ENCODE peak calls at places on chromosome 22, in four cellular contexts. One of them, this sample, is unnamed. For H3K36me3, the result is how much of the 10 kb centered on the place peaks cover.

GRCh38 chr22:29011868-29012428 is 49.7 kb downstream of the C22orf31 start:
- DNase-seq in lower lobe of right lung: no peak
- DNase-seq in heart right ventricle: no peak
- DNase-seq in thoracic aorta: no peak
- DNase-seq in this sample: no peak

GRCh38 chr22:24985824-24986214 is 33.3 kb downstream of the KIAA1671 start:
- DNase-seq in lower lobe of right lung: no peak
- DNase-seq in heart right ventricle: peak
- DNase-seq in thoracic aorta: no peak
- DNase-seq in this sample: peak

GRCh38 chr22:32018056-32018455 is 25.0 kb upstream of the SLC5A1 start:
- DNase-seq in lower lobe of right lung: no peak
- DNase-seq in heart right ventricle: no peak
- DNase-seq in thoracic aorta: no peak
- DNase-seq in this sample: no peak

GRCh38 chr22:30178180-30179126 is 68.1 kb downstream of the LIF start:
- DNase-seq in lower lobe of right lung: no peak
- DNase-seq in heart right ventricle: no peak
- DNase-seq in thoracic aorta: no peak
- DNase-seq in this sample: no peak

GRCh38 chr22:31085493-31085824 is 4.3 kb downstream of the SMTN start:
- DNase-seq in lower lobe of right lung: no peak
- DNase-seq in heart right ventricle: peak
- DNase-seq in thoracic aorta: no peak
- DNase-seq in this sample: peak

GRCh38 chr22:43890901-43891331 is 897 bp downstream of the PNPLA5 start:
- DNase-seq in lower lobe of right lung: no peak
- DNase-seq in heart right ventricle: no peak
- DNase-seq in thoracic aorta: no peak
- DNase-seq in this sample: no peak

GRCh38 chr22:49487950-49488349 is 339.7 kb downstream of the BRD1 start:
- DNase-seq in lower lobe of right lung: no peak
- DNase-seq in heart right ventricle: no peak
- DNase-seq in thoracic aorta: no peak
- DNase-seq in this sample: no peak

GRCh38 chr22:31093090-31093850 is 12.2 kb downstream of the SMTN start:
- DNase-seq in lower lobe of right lung: no peak
- DNase-seq in heart right ventricle: peak
- DNase-seq in thoracic aorta: no peak
- DNase-seq in this sample: peak

GRCh38 chr22:25069758-25070461 is 117.4 kb downstream of the KIAA1671 start:
- DNase-seq in lower lobe of right lung: no peak
- DNase-seq in heart right ventricle: no peak
- DNase-seq in thoracic aorta: no peak
- DNase-seq in this sample: peak

GRCh38 chr22:23803001-23803819 is 16.4 kb downstream of the SMARCB1 start:
- DNase-seq in lower lobe of right lung: peak
- DNase-seq in heart right ventricle: no peak
- DNase-seq in thoracic aorta: no peak
- DNase-seq in this sample: no peak

GRCh38 chr22:50627452-50627913 is 469 bp downstream of the ARSA start:
- DNase-seq in lower lobe of right lung: no peak
- DNase-seq in heart right ventricle: no peak
- DNase-seq in thoracic aorta: no peak
- DNase-seq in this sample: no peak

GRCh38 chr22:35631597-35631996 is 14.5 kb upstream of the MB start:
- DNase-seq in lower lobe of right lung: peak
- DNase-seq in heart right ventricle: no peak
- DNase-seq in thoracic aorta: no peak
- DNase-seq in this sample: no peak

GRCh38 chr22:48694296-48694883 is 1133.3 kb downstream of the BRD1 start:
- DNase-seq in lower lobe of right lung: peak
- DNase-seq in heart right ventricle: no peak
- DNase-seq in thoracic aorta: no peak
- DNase-seq in this sample: no peak

GRCh38 chr22:37173709-37174108 is 14.3 kb downstream of the C1QTNF6 start:
- DNase-seq in lower lobe of right lung: peak
- DNase-seq in heart right ventricle: no peak
- DNase-seq in thoracic aorta: no peak
- DNase-seq in this sample: peak

GRCh38 chr22:37169947-37170688 is 17.9 kb downstream of the C1QTNF6 start:
- DNase-seq in lower lobe of right lung: peak
- DNase-seq in heart right ventricle: no peak
- DNase-seq in thoracic aorta: no peak
- DNase-seq in this sample: peak

GRCh38 chr22:37169412-37169811 is 18.6 kb downstream of the C1QTNF6 start:
- DNase-seq in lower lobe of right lung: peak
- DNase-seq in heart right ventricle: no peak
- DNase-seq in thoracic aorta: no peak
- DNase-seq in this sample: peak

GRCh38 chr22:37172266-37173245 is 15.5 kb downstream of the C1QTNF6 start:
- DNase-seq in lower lobe of right lung: peak
- DNase-seq in heart right ventricle: no peak
- DNase-seq in thoracic aorta: no peak
- DNase-seq in this sample: peak

GRCh38 chr22:37171662-37172061 is 16.4 kb downstream of the C1QTNF6 start:
- DNase-seq in lower lobe of right lung: no peak
- DNase-seq in heart right ventricle: no peak
- DNase-seq in thoracic aorta: no peak
- DNase-seq in this sample: no peak
- H3K27ac ChIP-seq in lower lobe of right lung: no peak
- H3K27ac ChIP-seq in heart right ventricle: no peak
- H3K27ac ChIP-seq in thoracic aorta: no peak
- H3K27ac ChIP-seq in this sample: no peak

GRCh38 chr22:46286941-46287872 is 9.5 kb upstream of the GTSE1 start:
- DNase-seq in lower lobe of right lung: no peak
- DNase-seq in heart right ventricle: no peak
- DNase-seq in thoracic aorta: no peak
- DNase-seq in this sample: no peak
- H3K36me3 ChIP-seq in lower lobe of right lung: half or more
- H3K36me3 ChIP-seq in heart right ventricle: under half
- H3K36me3 ChIP-seq in thoracic aorta: half or more
- H3K36me3 ChIP-seq in this sample: under half

GRCh38 chr22:33699176-33699575 is 221.1 kb downstream of the LARGE1 start:
- DNase-seq in lower lobe of right lung: no peak
- DNase-seq in heart right ventricle: no peak
- DNase-seq in thoracic aorta: no peak
- DNase-seq in this sample: no peak

GRCh38 chr22:33697640-33698039 is 222.6 kb downstream of the LARGE1 start:
- DNase-seq in lower lobe of right lung: no peak
- DNase-seq in heart right ventricle: no peak
- DNase-seq in thoracic aorta: no peak
- DNase-seq in this sample: no peak
- TF ChIP-seq CTCF in lower lobe of right lung: no peak
- TF ChIP-seq CTCF in heart right ventricle: no peak
- TF ChIP-seq CTCF in thoracic aorta: no peak
- TF ChIP-seq CTCF in this sample: no peak

DNA sequence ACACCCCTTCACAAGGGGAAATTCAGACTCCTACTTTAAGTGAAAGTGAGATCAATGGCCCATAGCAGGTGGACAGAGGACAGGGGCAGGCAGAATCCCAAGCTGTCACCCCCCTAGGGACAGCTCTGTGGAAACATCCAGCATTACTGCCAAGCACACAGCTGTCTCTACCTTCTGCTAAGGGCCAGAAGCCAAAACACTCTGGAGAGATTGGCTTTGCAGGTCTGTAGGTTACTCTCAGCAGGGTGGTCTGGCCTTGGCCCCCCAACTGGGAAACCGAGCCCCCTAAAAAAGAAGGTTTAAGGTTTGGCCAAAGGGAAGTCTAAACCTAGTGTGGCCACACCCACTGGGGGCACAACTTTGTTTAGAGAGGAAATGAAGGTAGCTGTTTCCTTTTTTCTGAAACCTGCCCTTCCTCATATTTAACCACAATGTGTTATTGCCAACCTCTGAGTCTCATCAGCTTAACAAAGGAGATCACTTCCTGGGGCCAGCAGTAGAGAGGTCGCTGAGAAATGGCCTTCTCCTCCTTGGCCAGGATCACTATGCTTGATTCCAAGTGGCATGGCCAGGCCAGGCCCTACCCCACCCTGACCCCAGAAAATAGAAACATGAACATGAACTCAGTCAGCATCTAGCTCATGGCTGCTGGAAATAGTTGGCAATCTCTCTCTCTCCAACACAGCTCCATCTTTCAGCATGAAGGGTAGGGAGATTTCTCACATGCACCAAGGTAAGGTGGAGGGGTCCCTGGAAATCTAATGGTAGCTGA is 25.9 kb upstream of the SCARF2 start:
- DNase-seq in lower lobe of right lung: no peak
- DNase-seq in heart right ventricle: no peak
- DNase-seq in thoracic aorta: no peak
- DNase-seq in this sample: no peak
- H3K27ac ChIP-seq in lower lobe of right lung: peak
- H3K27ac ChIP-seq in heart right ventricle: peak
- H3K27ac ChIP-seq in thoracic aorta: no peak
- H3K27ac ChIP-seq in this sample: no peak

GRCh38 chr22:19567383-19568009 is 43.3 kb upstream of the CLDN5 start:
- DNase-seq in lower lobe of right lung: no peak
- DNase-seq in heart right ventricle: no peak
- DNase-seq in thoracic aorta: no peak
- DNase-seq in this sample: no peak
- H3K36me3 ChIP-seq in lower lobe of right lung: under half
- H3K36me3 ChIP-seq in heart right ventricle: under half
- H3K36me3 ChIP-seq in thoracic aorta: under half
- H3K36me3 ChIP-seq in this sample: under half

DNA sequence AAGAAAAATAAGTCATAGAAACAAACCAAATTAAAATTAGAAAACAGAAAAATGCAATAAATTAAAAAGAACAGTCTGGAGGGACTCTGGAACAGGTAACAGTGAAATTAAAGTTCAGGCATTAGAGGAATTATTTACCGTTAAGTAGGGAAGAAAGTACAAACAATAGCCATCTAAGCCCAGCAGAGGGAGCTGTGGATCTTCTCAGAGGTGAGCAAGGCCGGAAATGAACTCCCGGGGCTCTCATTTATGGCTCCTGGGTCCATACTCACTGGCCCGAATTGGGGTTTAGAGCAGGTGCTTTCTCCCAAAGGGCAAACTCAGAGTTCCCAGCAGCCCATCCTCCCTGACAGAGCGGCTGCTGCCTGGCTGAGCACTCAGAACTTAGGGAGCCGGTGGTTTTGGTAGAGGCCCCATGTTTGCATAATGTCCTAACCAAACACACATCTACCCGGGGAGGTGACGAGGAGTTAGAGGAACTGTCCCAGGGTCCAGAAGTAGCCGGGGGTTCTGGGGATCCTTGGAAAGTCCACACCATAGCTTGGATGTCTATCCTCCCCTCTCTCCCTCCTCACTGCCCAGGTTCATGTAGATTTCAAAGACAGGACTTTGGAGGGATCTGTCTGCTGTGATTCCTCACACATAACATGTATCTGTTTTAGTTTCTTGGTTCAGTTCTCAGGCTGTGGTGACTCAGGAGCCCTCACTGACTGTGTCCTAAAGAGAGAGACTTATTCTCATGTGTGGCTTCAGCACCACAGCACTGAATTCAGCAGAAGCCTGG is 87.7 kb upstream of the VPREB1 start:
- DNase-seq in lower lobe of right lung: peak
- DNase-seq in heart right ventricle: peak
- DNase-seq in thoracic aorta: no peak
- DNase-seq in this sample: no peak
- TF ChIP-seq CTCF in lower lobe of right lung: peak
- TF ChIP-seq CTCF in heart right ventricle: peak
- TF ChIP-seq CTCF in thoracic aorta: peak
- TF ChIP-seq CTCF in this sample: peak

DNA sequence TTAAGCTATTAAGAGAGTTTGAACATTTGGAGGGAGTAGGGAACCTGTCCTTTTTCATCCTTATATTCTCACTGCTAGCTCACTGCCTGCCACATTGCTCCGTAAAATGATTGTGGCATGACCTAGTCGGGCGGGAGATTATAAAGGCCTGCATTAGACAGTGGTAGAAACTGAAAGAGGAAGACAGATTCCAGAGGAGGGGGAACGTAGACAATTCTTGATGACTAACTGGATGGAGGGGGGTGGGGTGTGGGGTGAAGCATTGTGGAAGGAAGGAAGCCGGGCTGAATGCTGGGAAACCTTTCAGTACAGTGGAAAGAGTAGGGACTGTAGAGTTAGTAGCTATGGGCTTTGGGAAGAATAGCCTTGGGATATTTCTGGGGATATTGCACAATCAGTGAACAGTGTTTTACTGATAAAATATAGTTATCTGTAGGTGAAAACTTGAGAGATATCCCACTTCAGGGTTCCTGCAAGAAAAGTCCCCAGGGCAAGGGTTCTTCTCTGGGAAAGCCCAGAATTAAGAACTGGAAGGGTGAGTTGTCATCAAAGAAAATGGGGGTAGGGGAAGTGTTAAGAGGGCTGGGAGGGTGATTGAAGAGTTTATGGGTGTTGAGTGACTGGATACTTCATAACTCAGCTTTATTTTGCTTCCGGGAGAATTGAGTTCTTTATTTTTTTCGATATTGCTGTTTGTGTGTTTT is 2.1 kb downstream of the MED15 start:
- DNase-seq in lower lobe of right lung: peak
- DNase-seq in heart right ventricle: peak
- DNase-seq in thoracic aorta: peak
- DNase-seq in this sample: peak
- H3K27ac ChIP-seq in lower lobe of right lung: peak
- H3K27ac ChIP-seq in heart right ventricle: peak
- H3K27ac ChIP-seq in thoracic aorta: peak
- H3K27ac ChIP-seq in this sample: peak

GRCh38 chr22:19371893-19372292 is 59.6 kb downstream of the HIRA start:
- DNase-seq in lower lobe of right lung: no peak
- DNase-seq in heart right ventricle: no peak
- DNase-seq in thoracic aorta: no peak
- DNase-seq in this sample: no peak

GRCh38 chr22:19373450-19373849 is 58.1 kb downstream of the HIRA start:
- DNase-seq in lower lobe of right lung: no peak
- DNase-seq in heart right ventricle: no peak
- DNase-seq in thoracic aorta: no peak
- DNase-seq in this sample: no peak

GRCh38 chr22:19368876-19369275 is 62.7 kb downstream of the HIRA start:
- DNase-seq in lower lobe of right lung: no peak
- DNase-seq in heart right ventricle: no peak
- DNase-seq in thoracic aorta: no peak
- DNase-seq in this sample: no peak

GRCh38 chr22:19367763-19368367 is 63.7 kb downstream of the HIRA start:
- DNase-seq in lower lobe of right lung: no peak
- DNase-seq in heart right ventricle: no peak
- DNase-seq in thoracic aorta: no peak
- DNase-seq in this sample: no peak
- H3K36me3 ChIP-seq in lower lobe of right lung: half or more
- H3K36me3 ChIP-seq in heart right ventricle: under half
- H3K36me3 ChIP-seq in thoracic aorta: under half
- H3K36me3 ChIP-seq in this sample: under half

This sample was measured in uterus.